ENCODE peak calls at places on chromosomes 16 and 17, in seven cellular contexts. T is SK-N-SH, U is HCT116, G is K562, B is HepG2, K is GM12878, S is H1. C is an unnamed sample.

GRCh38 chr17:885971-886571 is 93.5 kb downstream of the NXN start:
- DNase-seq in T (no peak), U (no peak), G (no peak), B (no peak), K (no peak), S (no peak), C (no peak)

GRCh38 chr16:85940214-85940613 is 41.3 kb downstream of the IRF8 start:
- DNase-seq in T (no peak), U (no peak), G (no peak), B (peak), K (no peak), S (no peak), C (no peak)

GRCh38 chr17:60390881-60391418 is 983 bp downstream of the USP32 start:
- DNase-seq in T (peak), U (no peak), G (no peak), B (peak), K (no peak), S (no peak), C (peak)

GRCh38 chr17:48729335-48730239 is 1.0 kb upstream of the HOXB13 start:
- DNase-seq in T (no peak), U (no peak), G (no peak), B (no peak), K (no peak), S (no peak), C (no peak)

GRCh38 chr17:51088287-51088686 is 32.4 kb downstream of the SPAG9 start:
- DNase-seq in T (no peak), U (no peak), G (no peak), B (no peak), K (no peak), S (no peak), C (no peak)

GRCh38 chr17:1769826-1770477 is 8.1 kb downstream of the SERPINF1 start:
- DNase-seq in T (no peak), U (no peak), G (no peak), B (peak), K (no peak), S (no peak), C (peak)

GRCh38 chr17:31699281-31699680 is 159.8 kb downstream of the COPRS start:
- DNase-seq in T (no peak), U (no peak), G (peak), B (no peak), K (no peak), S (no peak), C (no peak)

GRCh38 chr16:84881702-84882521 is 62.1 kb downstream of the CRISPLD2 start:
- DNase-seq in T (peak), U (no peak), G (peak), B (peak), K (no peak), S (no peak), C (no peak)

GRCh38 chr17:64984181-64984580 is 64.9 kb upstream of the LRRC37A3 start:
- DNase-seq in T (no peak), U (no peak), G (no peak), B (no peak), K (no peak), S (no peak), C (no peak)

GRCh38 chr17:69729937-69730336 is 315.4 kb downstream of the MAP2K6 start:
- DNase-seq in T (no peak), U (no peak), G (no peak), B (no peak), K (no peak), S (no peak), C (no peak)

GRCh38 chr17:39955726-39956225 is 7.0 kb upstream of the GSDMA start:
- DNase-seq in T (no peak), U (no peak), G (no peak), B (no peak), K (no peak), S (no peak), C (no peak)

GRCh38 chr17:28406478-28406824 is 439 bp upstream of the SLC46A1 start:
- DNase-seq in T (peak), U (no peak), G (no peak), B (no peak), K (no peak), S (no peak), C (no peak)

GRCh38 chr17:72353502-72353901 is 232.7 kb downstream of the SOX9 start:
- DNase-seq in T (no peak), U (no peak), G (no peak), B (no peak), K (no peak), S (no peak), C (no peak)

GRCh38 chr16:4488486-4488967 is 12.3 kb downstream of the HMOX2 start:
- DNase-seq in T (no peak), U (no peak), G (no peak), B (no peak), K (no peak), S (no peak), C (no peak)

GRCh38 chr16:51445250-51445649 is 294.2 kb upstream of the SALL1 start:
- DNase-seq in T (no peak), U (no peak), G (no peak), B (no peak), K (no peak), S (no peak), C (no peak)

GRCh38 chr17:51860934-51861561 is 297.5 kb downstream of the CA10 start:
- DNase-seq in T (peak), U (peak), G (peak), B (peak), K (no peak), S (peak), C (peak)

GRCh38 chr16:22664561-22664997 is 149.4 kb upstream of the HS3ST2 start:
- DNase-seq in T (no peak), U (no peak), G (no peak), B (no peak), K (no peak), S (no peak), C (no peak)

GRCh38 chr17:81928497-81929252 is 1.1 kb upstream of the MAFG start:
- DNase-seq in T (peak), U (no peak), G (no peak), B (no peak), K (no peak), S (no peak), C (peak)

GRCh38 chr17:1003972-1004768 is 7.2 kb downstream of the TIMM22 start:
- DNase-seq in T (peak), U (no peak), G (no peak), B (no peak), K (no peak), S (no peak), C (no peak)

GRCh38 chr16:69108069-69108904 is 2.8 kb downstream of the HAS3 start:
- DNase-seq in T (peak), U (no peak), G (no peak), B (no peak), K (no peak), S (no peak), C (no peak)

GRCh38 chr17:80621335-80622169 is 76.9 kb downstream of the RPTOR start:
- DNase-seq in T (no peak), U (no peak), G (no peak), B (no peak), K (no peak), S (no peak), C (no peak)

GRCh38 chr17:40309938-40310510 is 1.0 kb downstream of the RARA start:
- DNase-seq in T (peak), U (no peak), G (no peak), B (no peak), K (no peak), S (no peak), C (peak)

GRCh38 chr17:1485748-1486376 is 6.6 kb downstream of the MYO1C start:
- DNase-seq in T (peak), U (no peak), G (peak), B (no peak), K (no peak), S (no peak), C (no peak)

GRCh38 chr16:64238576-64238975 is 883.3 kb downstream of the CDH11 start:
- DNase-seq in T (no peak), U (no peak), G (no peak), B (no peak), K (no peak), S (no peak), C (no peak)

GRCh38 chr17:67119102-67119501 is 74.7 kb downstream of the CACNG1 start:
- DNase-seq in T (no peak), U (no peak), G (no peak), B (no peak), K (no peak), S (no peak), C (no peak)

GRCh38 chr17:49223517-49224197 is 6.9 kb downstream of the PHOSPHO1 start:
- DNase-seq in T (peak), U (peak), G (peak), B (no peak), K (no peak), S (no peak), C (peak)

GRCh38 chr16:50259334-50260205 is 6.8 kb upstream of the ADCY7 start:
- DNase-seq in T (peak), U (no peak), G (no peak), B (no peak), K (no peak), S (no peak), C (no peak)

GRCh38 chr17:72588961-72589360 is 468.1 kb downstream of the SOX9 start:
- DNase-seq in T (no peak), U (peak), G (no peak), B (peak), K (no peak), S (no peak), C (peak)

GRCh38 chr16:67163164-67163902 is 1.2 kb upstream of the HSF4 start:
- DNase-seq in T (peak), U (no peak), G (no peak), B (no peak), K (no peak), S (no peak), C (no peak)
- TF ChIP-seq JUND in T (no peak), U (no peak), G (no peak), B (no peak), K (no peak), S (no peak), C (no peak)

GRCh38 chr17:37062036-37062435 is 113.3 kb downstream of the AATF start:
- DNase-seq in T (no peak), U (no peak), G (no peak), B (no peak), K (no peak), S (no peak), C (no peak)
- TF ChIP-seq JUND in T (no peak), U (no peak), G (no peak), B (no peak), K (no peak), S (no peak), C (no peak)

DNA sequence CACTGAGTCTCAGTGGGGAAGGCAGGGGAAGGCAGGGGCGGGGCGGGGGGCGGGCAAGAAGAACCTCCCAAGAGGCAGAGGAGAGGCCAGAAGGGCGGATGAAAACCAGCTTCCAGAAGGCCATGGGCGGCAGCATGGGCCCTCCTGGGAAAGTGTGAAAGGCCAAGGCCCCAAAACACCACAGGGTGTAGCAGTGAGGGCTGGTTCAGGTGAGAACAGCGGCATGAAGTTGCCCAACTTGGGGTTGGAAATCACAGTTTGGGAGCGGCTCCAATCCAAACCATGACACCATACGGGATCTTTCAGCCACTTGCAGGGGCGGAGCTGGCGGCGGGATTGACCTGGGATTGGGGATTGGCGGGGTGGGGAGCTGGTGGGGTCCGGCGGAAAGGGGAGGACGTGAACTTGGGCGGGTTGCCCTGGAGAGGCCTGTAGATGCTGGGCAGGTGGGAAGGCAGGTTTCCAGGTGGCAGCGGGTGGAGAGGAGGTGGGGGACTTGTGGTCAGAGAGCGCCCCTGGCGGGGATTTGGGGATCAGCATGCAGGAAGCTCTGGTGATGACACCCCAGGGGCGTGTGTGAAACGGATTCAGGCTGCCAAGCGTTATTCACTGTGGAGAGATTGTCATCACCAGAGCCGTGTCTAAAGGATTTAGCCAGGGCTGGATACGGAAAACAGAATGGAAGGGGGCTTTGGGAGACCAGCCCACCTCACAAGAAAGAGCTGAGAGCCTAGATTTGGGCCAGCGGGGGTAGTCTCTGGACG is 80.9 kb downstream of the ARHGAP23 start:
- DNase-seq in T (peak), U (peak), G (peak), B (peak), K (no peak), S (peak), C (peak)
- TF ChIP-seq JUND in T (no peak), U (no peak), G (peak), B (no peak), K (no peak), S (peak), C (no peak)

GRCh38 chr17:7835818-7836595 is 2.0 kb downstream of the KDM6B start:
- DNase-seq in T (peak), U (no peak), G (no peak), B (peak), K (no peak), S (no peak), C (no peak)
- TF ChIP-seq JUND in T (no peak), U (no peak), G (no peak), B (no peak), K (no peak), S (no peak), C (no peak)

DNA sequence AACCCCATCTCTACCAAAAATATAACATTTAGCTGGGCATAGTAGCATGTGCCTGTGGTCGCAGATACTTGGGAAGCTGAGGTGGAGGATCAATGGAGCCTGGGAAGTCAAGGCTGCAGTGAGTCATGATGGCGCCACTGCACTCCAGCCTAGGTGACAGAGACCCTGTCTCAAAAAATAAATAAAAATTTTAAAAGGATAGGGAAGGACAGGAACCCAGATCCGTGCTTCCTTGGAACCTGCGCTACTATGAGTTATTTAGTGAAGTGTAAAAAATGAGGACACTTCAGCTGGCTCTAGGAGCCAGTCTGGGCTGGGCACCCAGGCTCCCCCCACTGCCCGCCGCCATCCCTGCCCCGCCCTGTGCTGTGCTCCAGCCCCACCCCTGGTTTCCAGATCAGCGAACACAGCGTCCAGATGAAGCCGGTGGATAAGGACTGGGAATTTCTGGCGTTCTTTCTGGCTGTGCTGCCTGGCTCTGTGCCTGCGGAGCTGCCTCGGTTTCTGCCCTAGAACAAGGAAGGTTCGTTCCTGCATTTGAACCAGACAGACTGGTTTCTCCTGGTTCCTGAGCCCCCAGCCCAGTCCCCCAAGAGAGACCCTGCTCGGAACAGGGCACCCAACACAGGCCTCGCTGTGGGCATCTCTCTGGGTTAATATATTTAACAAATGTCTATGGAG is 18.5 kb downstream of the PLLP start:
- DNase-seq in T (peak), U (no peak), G (peak), B (no peak), K (no peak), S (no peak), C (peak)
- TF ChIP-seq JUND in T (no peak), U (no peak), G (no peak), B (no peak), K (no peak), S (no peak), C (no peak)

DNA sequence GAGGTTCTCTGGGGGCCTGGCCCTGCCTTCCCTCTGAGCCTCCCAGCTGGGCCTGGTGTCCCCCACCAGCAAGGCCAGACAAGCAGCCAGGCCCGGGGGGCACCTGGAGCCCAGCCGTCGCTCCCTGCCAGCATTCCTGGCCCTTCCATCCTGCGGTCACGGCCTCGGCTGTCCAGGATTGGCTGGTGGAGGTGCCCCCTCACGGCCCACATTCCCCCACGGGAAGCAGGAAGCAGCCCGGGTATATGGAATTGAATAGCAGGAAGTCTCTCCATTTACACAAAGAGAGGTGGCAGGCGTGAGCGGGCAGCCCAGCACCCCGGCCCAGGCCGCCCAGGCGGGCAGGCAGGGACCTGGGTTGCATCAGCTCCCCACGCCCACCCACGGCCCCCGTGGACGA is 14.5 kb downstream of the TRAF7 start:
- DNase-seq in T (no peak), U (no peak), G (no peak), B (no peak), K (no peak), S (no peak), C (no peak)
- TF ChIP-seq JUND in T (no peak), U (no peak), G (no peak), B (no peak), K (no peak), S (no peak), C (no peak)

DNA sequence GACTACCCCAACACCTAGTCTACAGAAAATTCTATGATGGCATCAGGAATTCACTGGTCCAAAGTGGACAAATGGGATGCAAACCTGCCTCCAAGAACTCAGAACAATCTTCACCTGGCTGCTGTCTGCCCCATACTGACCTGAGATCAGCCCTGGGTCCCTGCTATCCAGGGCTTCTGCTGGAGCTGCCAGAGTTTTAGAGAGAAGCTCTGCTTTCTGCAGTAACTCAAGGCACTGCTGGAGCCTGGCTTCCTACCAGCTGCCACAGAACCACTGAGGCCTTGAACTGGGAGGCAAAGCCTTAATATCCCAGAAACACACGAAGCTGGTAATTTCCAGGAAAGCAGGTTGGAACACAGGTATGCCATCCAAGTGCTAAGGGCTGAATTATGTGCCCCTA is 7.5 kb downstream of the TMEM170A start:
- DNase-seq in T (no peak), U (no peak), G (no peak), B (no peak), K (no peak), S (no peak), C (no peak)
- TF ChIP-seq JUND in T (no peak), U (no peak), G (no peak), B (no peak), K (no peak), S (no peak), C (no peak)

GRCh38 chr17:10798910-10799309 is 5.0 kb downstream of the TMEM238L start:
- DNase-seq in T (no peak), U (no peak), G (no peak), B (no peak), K (no peak), S (no peak), C (no peak)

GRCh38 chr17:10802487-10803284 is 1.2 kb downstream of the TMEM238L start:
- DNase-seq in T (no peak), U (no peak), G (no peak), B (no peak), K (no peak), S (no peak), C (no peak)

GRCh38 chr17:10799407-10799806 is 4.5 kb downstream of the TMEM238L start:
- DNase-seq in T (no peak), U (no peak), G (no peak), B (no peak), K (no peak), S (no peak), C (peak)

GRCh38 chr17:10797848-10798328 is 6.0 kb downstream of the TMEM238L start:
- DNase-seq in T (no peak), U (no peak), G (no peak), B (no peak), K (no peak), S (no peak), C (no peak)

DNA sequence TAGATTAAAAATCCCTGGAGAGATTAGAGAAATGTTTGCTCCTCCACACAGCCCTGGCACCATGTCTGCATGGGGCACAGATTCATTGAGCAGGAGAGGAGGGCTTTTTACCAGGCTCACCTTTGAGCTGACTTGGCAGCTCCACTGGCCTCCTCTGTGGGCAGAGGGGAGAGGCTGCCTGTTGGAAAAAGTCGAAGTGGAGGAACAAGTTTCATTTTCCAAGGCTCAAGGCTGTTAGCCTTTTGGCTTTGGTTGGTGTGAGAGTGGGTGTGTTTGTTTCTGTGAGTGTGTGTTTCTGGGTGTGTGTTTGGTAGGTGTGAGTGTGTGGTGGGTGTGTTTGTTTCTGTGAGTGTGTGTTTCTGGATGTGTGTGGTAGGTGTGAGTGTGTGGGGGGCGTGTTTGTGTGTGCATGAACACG is 5.6 kb downstream of the TMEM238L start:
- DNase-seq in T (no peak), U (no peak), G (no peak), B (no peak), K (no peak), S (no peak), C (no peak)
- TF ChIP-seq JUND in T (no peak), U (no peak), G (no peak), B (no peak), K (no peak), S (no peak), C (no peak)

GRCh38 chr17:79235808-79236207 is 161.2 kb downstream of the ENGASE start:
- DNase-seq in T (no peak), U (no peak), G (no peak), B (no peak), K (no peak), S (no peak), C (no peak)

GRCh38 chr17:79233916-79234551 is 159.4 kb downstream of the ENGASE start:
- DNase-seq in T (no peak), U (no peak), G (no peak), B (no peak), K (no peak), S (no peak), C (no peak)

GRCh38 chr17:79232957-79233356 is 158.3 kb downstream of the ENGASE start:
- DNase-seq in T (no peak), U (no peak), G (no peak), B (no peak), K (no peak), S (no peak), C (no peak)

GRCh38 chr17:79230576-79230975 is 156.0 kb downstream of the ENGASE start:
- DNase-seq in T (no peak), U (no peak), G (no peak), B (no peak), K (no peak), S (no peak), C (no peak)

GRCh38 chr17:79231766-79232287 is 157.2 kb downstream of the ENGASE start:
- DNase-seq in T (no peak), U (no peak), G (no peak), B (no peak), K (no peak), S (no peak), C (no peak)
- TF ChIP-seq JUND in T (no peak), U (no peak), G (no peak), B (no peak), K (no peak), S (no peak), C (no peak)

C was measured in T47D.